ENCODE peak calls at places on chromosomes 6 and 20, in six cellular contexts. P is psoas muscle, R is astrocyte of the cerebellum, G is HL-60, M is cardiac fibroblast, H is left lung. F is an unnamed sample.

GRCh38 chr6:133835901-133836300 is 53.0 kb upstream of the TCF21 start:
- DNase-seq in P (no peak), R (no peak), G (no peak), M (peak), H (no peak), F (no peak)

GRCh38 chr6:11042750-11043551 is 1.2 kb downstream of the ELOVL2 start:
- DNase-seq in P (no peak), R (no peak), G (no peak), M (peak), H (no peak), F (no peak)

GRCh38 chr6:158751192-158751591 is 68.0 kb downstream of the EZR start:
- DNase-seq in P (no peak), R (no peak), G (no peak), M (no peak), H (no peak), F (no peak)

GRCh38 chr6:34190504-34191122 is 44.7 kb upstream of the GRM4 start:
- DNase-seq in P (no peak), R (no peak), G (no peak), M (no peak), H (no peak), F (no peak)

GRCh38 chr6:27891300-27891913 is 20.8 kb downstream of the OR2B2 start:
- DNase-seq in P (no peak), R (no peak), G (no peak), M (no peak), H (no peak), F (no peak)

GRCh38 chr6:156174026-156174880 is 602.9 kb upstream of the ARID1B start:
- DNase-seq in P (no peak), R (no peak), G (no peak), M (no peak), H (no peak), F (no peak)

GRCh38 chr6:116836943-116837342 is 8.1 kb upstream of the GPRC6A start:
- DNase-seq in P (no peak), R (no peak), G (no peak), M (no peak), H (no peak), F (no peak)

GRCh38 chr20:12395404-12396159 is 477.9 kb downstream of the BTBD3 start:
- DNase-seq in P (no peak), R (no peak), G (no peak), M (peak), H (no peak), F (no peak)

GRCh38 chr6:153965996-153966395 is 73.0 kb upstream of the OPRM1 start:
- DNase-seq in P (no peak), R (peak), G (no peak), M (peak), H (no peak), F (no peak)

GRCh38 chr20:2871555-2872303 is 1.6 kb upstream of the PTPRA start:
- DNase-seq in P (no peak), R (no peak), G (no peak), M (no peak), H (no peak), F (no peak)

GRCh38 chr6:19024737-19025136 is 637.6 kb downstream of the RNF144B start:
- DNase-seq in P (no peak), R (peak), G (no peak), M (peak), H (no peak), F (no peak)

GRCh38 chr20:63974402-63975200 is 4.8 kb downstream of the SAMD10 start:
- DNase-seq in P (no peak), R (no peak), G (no peak), M (no peak), H (no peak), F (peak)

GRCh38 chr6:26660096-26660425 is 515 bp upstream of the ZNF322 start:
- DNase-seq in P (no peak), R (peak), G (no peak), M (peak), H (no peak), F (no peak)

GRCh38 chr6:155889405-155889804 is 433.8 kb upstream of the NOX3 start:
- DNase-seq in P (no peak), R (no peak), G (no peak), M (no peak), H (no peak), F (no peak)

GRCh38 chr20:51902933-51903332 is 100.6 kb upstream of the SALL4 start:
- DNase-seq in P (no peak), R (no peak), G (no peak), M (no peak), H (no peak), F (no peak)

GRCh38 chr6:41283597-41283996 is 2.9 kb downstream of the TREM1 start:
- DNase-seq in P (no peak), R (no peak), G (no peak), M (no peak), H (no peak), F (no peak)

GRCh38 chr6:10449751-10450150 is 34.9 kb upstream of the TFAP2A start:
- DNase-seq in P (no peak), R (no peak), G (no peak), M (no peak), H (no peak), F (no peak)

GRCh38 chr6:24455061-24455460 is 34.3 kb downstream of the GPLD1 start:
- DNase-seq in P (no peak), R (no peak), G (no peak), M (no peak), H (no peak), F (no peak)

GRCh38 chr6:162029873-162030576 is 697.5 kb downstream of the PRKN start:
- DNase-seq in P (no peak), R (no peak), G (no peak), M (peak), H (no peak), F (no peak)

GRCh38 chr6:156777866-156778614 is 862 bp downstream of the ARID1B start:
- DNase-seq in P (peak), R (no peak), G (no peak), M (peak), H (peak), F (peak)

GRCh38 chr20:59560588-59561227 is 43.6 kb upstream of the PHACTR3 start:
- DNase-seq in P (no peak), R (no peak), G (peak), M (peak), H (no peak), F (no peak)

GRCh38 chr6:136604928-136605485 is 54.8 kb upstream of the MAP7 start:
- DNase-seq in P (no peak), R (no peak), G (no peak), M (no peak), H (no peak), F (no peak)

GRCh38 chr6:8527818-8528217 is 92.5 kb upstream of the SLC35B3 start:
- DNase-seq in P (no peak), R (no peak), G (no peak), M (no peak), H (no peak), F (no peak)

GRCh38 chr20:4973330-4974097 is 27.8 kb downstream of the SLC23A2 start:
- DNase-seq in P (peak), R (no peak), G (peak), M (peak), H (peak), F (peak)

GRCh38 chr6:71332012-71332411 is 43.4 kb downstream of the OGFRL1 start:
- DNase-seq in P (no peak), R (no peak), G (no peak), M (no peak), H (no peak), F (no peak)

GRCh38 chr6:148002067-148002466 is 340.6 kb upstream of the SASH1 start:
- DNase-seq in P (no peak), R (no peak), G (no peak), M (no peak), H (no peak), F (no peak)

GRCh38 chr6:149844480-149844879 is 19.7 kb downstream of the LRP11 start:
- DNase-seq in P (no peak), R (no peak), G (no peak), M (no peak), H (no peak), F (no peak)

GRCh38 chr6:35543459-35544193 is 30.9 kb upstream of the TULP1 start:
- DNase-seq in P (no peak), R (no peak), G (no peak), M (no peak), H (peak), F (no peak)

GRCh38 chr6:170057961-170058877 is 232.7 kb downstream of the DLL1 start:
- DNase-seq in P (no peak), R (no peak), G (no peak), M (no peak), H (peak), F (no peak)

GRCh38 chr20:41533537-41534136 is 84.5 kb downstream of the CHD6 start:
- DNase-seq in P (no peak), R (no peak), G (no peak), M (no peak), H (no peak), F (no peak)

GRCh38 chr6:45881705-45882435 is 133.8 kb downstream of the CLIC5 start:
- DNase-seq in P (no peak), R (no peak), G (no peak), M (no peak), H (no peak), F (no peak)

GRCh38 chr20:723756-724155 is 44.5 kb downstream of the SLC52A3 start:
- DNase-seq in P (peak), R (no peak), G (no peak), M (no peak), H (no peak), F (no peak)

GRCh38 chr20:46195264-46196038 is 77.3 kb downstream of the CD40 start:
- DNase-seq in P (no peak), R (no peak), G (no peak), M (no peak), H (no peak), F (no peak)

GRCh38 chr6:20564777-20565176 is 30.5 kb downstream of the CDKAL1 start:
- DNase-seq in P (no peak), R (no peak), G (no peak), M (no peak), H (no peak), F (no peak)

GRCh38 chr6:30112402-30113376 is at the start of gene TRIM31:
- DNase-seq in P (no peak), R (no peak), G (no peak), M (no peak), H (no peak), F (no peak)

GRCh38 chr6:105609375-105609991 is 206.6 kb upstream of the PREP start:
- DNase-seq in P (no peak), R (no peak), G (no peak), M (peak), H (peak), F (no peak)

GRCh38 chr20:44182135-44182765 is 4.7 kb downstream of the JPH2 start:
- DNase-seq in P (no peak), R (no peak), G (no peak), M (no peak), H (no peak), F (no peak)

GRCh38 chr20:44183282-44183681 is 3.7 kb downstream of the JPH2 start:
- DNase-seq in P (no peak), R (no peak), G (no peak), M (no peak), H (no peak), F (no peak)

GRCh38 chr20:44180814-44181213 is 6.2 kb downstream of the JPH2 start:
- DNase-seq in P (peak), R (no peak), G (no peak), M (no peak), H (no peak), F (no peak)

GRCh38 chr20:44181611-44182010 is 5.4 kb downstream of the JPH2 start:
- DNase-seq in P (peak), R (no peak), G (no peak), M (no peak), H (no peak), F (no peak)

GRCh38 chr20:44182863-44183262 is 4.1 kb downstream of the JPH2 start:
- DNase-seq in P (no peak), R (no peak), G (no peak), M (no peak), H (no peak), F (no peak)
- TF ChIP-seq CTCF in P (no peak), R (no peak), G (no peak), M (no peak), H (no peak), F (no peak)

DNA sequence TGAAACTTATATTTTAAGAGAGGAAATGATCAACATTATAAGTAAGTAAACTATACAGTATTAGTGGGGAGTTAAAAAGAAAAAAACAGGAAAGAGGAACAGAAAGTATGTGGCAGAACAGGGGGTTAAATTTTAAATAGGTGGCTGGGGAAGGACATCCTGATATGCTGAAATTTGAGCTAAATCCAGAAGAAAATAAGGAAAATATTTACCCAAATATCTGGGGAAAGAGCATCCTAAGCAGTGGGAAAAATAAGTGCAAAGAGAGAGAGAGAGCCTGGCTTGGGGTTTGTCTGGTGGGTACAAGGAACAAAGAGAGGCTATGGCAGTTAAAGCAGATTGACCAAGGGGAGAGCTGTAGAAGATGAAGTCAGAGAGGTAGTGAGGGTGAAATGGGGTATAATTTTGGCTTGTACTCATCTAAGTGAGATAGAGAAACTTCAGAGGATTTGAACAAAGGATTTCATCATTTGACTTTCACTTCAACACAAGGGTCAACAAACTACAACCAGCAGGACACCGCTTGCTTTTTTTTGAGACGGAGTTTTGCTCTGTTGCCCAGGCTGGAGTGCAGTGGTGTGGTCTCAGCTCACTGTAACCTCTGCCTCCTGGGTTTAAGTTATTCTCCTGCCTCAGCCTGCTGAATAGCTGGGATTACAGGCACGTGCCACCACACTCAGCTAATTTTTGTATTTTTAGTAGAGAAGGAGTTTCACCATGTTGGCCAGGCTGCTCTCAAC is 328.4 kb upstream of the CNR1 start:
- DNase-seq in P (no peak), R (no peak), G (no peak), M (no peak), H (no peak), F (no peak)
- TF ChIP-seq CTCF in P (no peak), R (no peak), G (no peak), M (no peak), H (no peak), F (no peak)

DNA sequence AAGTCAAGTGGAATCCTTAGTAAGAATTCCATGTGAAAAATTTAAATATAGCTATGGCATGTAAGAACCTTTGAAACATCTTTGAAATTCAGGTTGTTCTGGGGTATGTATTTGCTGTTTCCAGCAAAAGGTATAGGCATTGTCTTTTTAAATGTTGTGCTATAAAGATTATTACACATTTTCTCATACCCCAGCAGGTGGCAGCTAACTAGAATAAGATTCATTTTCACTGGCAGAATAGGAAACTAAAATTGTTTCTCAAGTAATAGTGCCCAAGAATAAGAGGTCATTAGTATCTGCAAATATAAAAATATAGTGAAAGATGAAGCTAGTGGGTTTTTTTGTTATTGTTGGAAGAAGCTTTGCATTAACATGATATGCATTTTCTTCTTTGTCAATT is 1.8 kb downstream of the GRIK2 start:
- DNase-seq in P (no peak), R (no peak), G (no peak), M (peak), H (no peak), F (no peak)
- TF ChIP-seq CTCF in P (no peak), R (no peak), G (no peak), M (peak), H (no peak), F (no peak)

GRCh38 chr20:39897781-39898466 is 791.1 kb downstream of the MAFB start:
- DNase-seq in P (no peak), R (no peak), G (no peak), M (no peak), H (no peak), F (no peak)
- TF ChIP-seq CTCF in P (no peak), R (no peak), G (no peak), M (no peak), H (no peak), F (no peak)

GRCh38 chr20:32472581-32473207 is 112.4 kb downstream of the NOL4L start:
- DNase-seq in P (no peak), R (no peak), G (no peak), M (no peak), H (no peak), F (no peak)

GRCh38 chr20:32470940-32471339 is 112.8 kb downstream of the ASXL1 start:
- DNase-seq in P (peak), R (no peak), G (no peak), M (no peak), H (no peak), F (no peak)

GRCh38 chr20:32468313-32468640 is 110.1 kb downstream of the ASXL1 start:
- DNase-seq in P (no peak), R (no peak), G (no peak), M (no peak), H (no peak), F (no peak)

GRCh38 chr20:32468860-32469259 is 110.7 kb downstream of the ASXL1 start:
- DNase-seq in P (no peak), R (no peak), G (no peak), M (no peak), H (no peak), F (no peak)

DNA sequence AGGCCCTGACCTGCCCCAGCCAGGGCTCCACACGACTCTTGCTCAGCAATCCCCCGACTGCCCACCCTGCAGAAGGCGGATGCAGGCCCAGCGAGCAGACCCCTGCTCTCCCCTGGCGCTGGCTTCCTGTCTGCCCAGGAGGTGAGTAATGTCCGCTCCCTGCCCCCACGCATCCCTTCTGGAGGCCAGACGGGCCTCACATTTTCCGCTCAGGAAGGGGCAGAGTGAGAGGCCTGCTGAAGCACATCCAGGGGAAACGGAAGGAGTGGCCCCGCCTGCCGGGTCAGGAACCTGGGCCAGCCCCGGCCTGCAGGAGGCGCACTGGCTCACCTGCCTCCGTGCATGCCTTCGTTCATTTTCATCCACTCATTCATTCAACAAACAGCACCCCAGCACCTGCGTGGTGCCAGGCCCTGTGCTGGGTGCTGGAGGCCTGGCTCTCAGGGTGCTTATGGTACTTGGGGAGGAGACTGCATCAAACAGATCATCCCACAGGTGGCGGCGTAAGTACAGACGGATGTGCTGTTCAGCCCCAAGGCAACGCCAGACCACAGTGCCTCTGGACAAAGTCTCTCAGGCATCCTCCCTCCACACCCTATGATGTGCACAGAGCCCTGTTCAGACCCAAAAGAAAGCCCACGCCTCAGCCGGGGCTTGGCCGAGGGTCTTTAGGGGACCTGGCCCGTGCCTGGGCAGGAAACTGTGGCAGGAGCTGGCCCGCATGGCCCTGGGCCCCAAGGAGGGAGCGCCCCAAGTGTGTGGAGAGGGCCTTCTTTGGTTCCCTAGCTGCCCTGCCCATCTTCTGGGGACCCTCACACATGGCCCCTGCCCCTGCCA is 112.1 kb downstream of the ASXL1 start:
- DNase-seq in P (peak), R (no peak), G (peak), M (peak), H (no peak), F (no peak)
- TF ChIP-seq CTCF in P (peak), R (peak), G (no peak), M (peak), H (peak), F (no peak)